ENCODE peak calls at places on chromosomes 4 and X, in nine cellular contexts. O is effector memory CD8-positive, alpha-beta T cell; G is activated gamma-delta T cell treated with anti-CD3 and anti-CD28 coated beads, Interleukin-2, amount 50 U/mL, for 16 hours; E is H54; V is substantia nigra; I is suprapubic skin; C is HEK293T; F is NCI-H2171 treated with DMSO at 0.1 percent for 48 hours; X is A172. M is an unnamed sample.
A peak's percentile ranks its signal among the peaks of the same experiment; 100 is the strongest.

GRCh38 chr4:128776794-128777216 is 32.7 kb upstream of the JADE1 start:
- DNase-seq in O (no peak), G (no peak), E (peak; percentile 44), V (no peak), I (no peak), C (no peak), F (peak; percentile 15), X (peak; percentile 78), M (peak; percentile 44)

GRCh38 chr4:32140636-32141035 is 1420.5 kb downstream of the PCDH7 start:
- DNase-seq in O (no peak), G (no peak), E (peak; percentile 9), V (no peak), I (no peak), C (no peak), F (no peak), X (peak; percentile 88), M (no peak)

GRCh38 chr4:24105183-24106039 is 215.6 kb upstream of the PPARGC1A start:
- DNase-seq in O (no peak), G (no peak), E (peak; percentile 49), V (no peak), I (no peak), C (no peak), F (no peak), X (peak; percentile 66), M (no peak)

GRCh38 chr4:75653845-75654503 is 19.2 kb downstream of the G3BP2 start:
- DNase-seq in O (no peak), G (no peak), E (no peak), V (no peak), I (no peak), C (peak; percentile 25), F (no peak), X (peak; percentile 26), M (no peak)

GRCh38 chr4:184747034-184747830 is 13.3 kb upstream of the CENPU start:
- DNase-seq in O (no peak), G (no peak), E (no peak), V (no peak), I (no peak), C (no peak), F (no peak), X (no peak), M (no peak)

GRCh38 chrX:109990582-109991276 is 12.2 kb upstream of the TMEM164 start:
- DNase-seq in O (no peak), G (no peak), E (no peak), V (no peak), I (no peak), C (no peak), F (no peak), X (no peak), M (no peak)

GRCh38 chr4:15652191-15652590 is 3.0 kb downstream of the FBXL5 start:
- DNase-seq in O (no peak), G (no peak), E (no peak), V (no peak), I (no peak), C (no peak), F (no peak), X (no peak), M (no peak)

GRCh38 chr4:124337874-124338273 is 374.7 kb downstream of the ANKRD50 start:
- DNase-seq in O (no peak), G (no peak), E (no peak), V (no peak), I (no peak), C (no peak), F (no peak), X (no peak), M (no peak)

GRCh38 chrX:40083120-40083978 is 14.4 kb downstream of the BCOR start:
- DNase-seq in O (no peak), G (no peak), E (no peak), V (no peak), I (no peak), C (no peak), F (no peak), X (no peak), M (peak; percentile 30)